ENCODE peak calls at places on chromosomes 13 and 19, in six cellular contexts. One of them, this sample, is unnamed.

GRCh38 chr13:70253834-70254233 is 145.6 kb upstream of the KLHL1 start:
- DNase-seq in fibroblast of pulmonary artery: peak; percentile 4
- DNase-seq in dorsolateral prefrontal cortex: no peak
- DNase-seq in neuronal stem cell: no peak
- DNase-seq in cardiac fibroblast: peak; percentile 4
- DNase-seq in bronchial epithelial cell: peak; percentile 76
- DNase-seq in this sample: no peak

GRCh38 chr19:45677351-45678230 is 9.6 kb downstream of the GIPR start:
- DNase-seq in dorsolateral prefrontal cortex: peak; percentile 83
- DNase-seq in fibroblast of pulmonary artery: peak; percentile 90
- DNase-seq in neuronal stem cell: peak; percentile 88
- DNase-seq in cardiac fibroblast: peak; percentile 92
- DNase-seq in bronchial epithelial cell: peak; percentile 96
- DNase-seq in this sample: peak; percentile 67

GRCh38 chr13:66831317-66831716 is 398.8 kb downstream of the PCDH9 start:
- DNase-seq in bronchial epithelial cell: no peak
- DNase-seq in neuronal stem cell: no peak
- DNase-seq in dorsolateral prefrontal cortex: no peak
- DNase-seq in fibroblast of pulmonary artery: no peak
- DNase-seq in cardiac fibroblast: no peak
- DNase-seq in this sample: no peak

GRCh38 chr19:42097461-42097860 is 21.5 kb downstream of the ZNF574 start:
- DNase-seq in neuronal stem cell: no peak
- DNase-seq in dorsolateral prefrontal cortex: no peak
- DNase-seq in bronchial epithelial cell: no peak
- DNase-seq in fibroblast of pulmonary artery: no peak
- DNase-seq in cardiac fibroblast: no peak
- DNase-seq in this sample: no peak

GRCh38 chr13:51397262-51397933 is 55.4 kb downstream of the INTS6 start:
- DNase-seq in fibroblast of pulmonary artery: peak; percentile 71
- DNase-seq in neuronal stem cell: no peak
- DNase-seq in cardiac fibroblast: peak; percentile 71
- DNase-seq in dorsolateral prefrontal cortex: no peak
- DNase-seq in bronchial epithelial cell: no peak
- DNase-seq in this sample: peak; percentile 73

GRCh38 chr19:39631178-39631577 is 24.5 kb upstream of the LGALS16 start:
- DNase-seq in cardiac fibroblast: no peak
- DNase-seq in dorsolateral prefrontal cortex: no peak
- DNase-seq in fibroblast of pulmonary artery: no peak
- DNase-seq in bronchial epithelial cell: peak; percentile 54
- DNase-seq in neuronal stem cell: no peak
- DNase-seq in this sample: no peak

GRCh38 chr13:40774672-40775071 is 3.7 kb upstream of the MRPS31 start:
- DNase-seq in dorsolateral prefrontal cortex: no peak
- DNase-seq in cardiac fibroblast: no peak
- DNase-seq in bronchial epithelial cell: no peak
- DNase-seq in neuronal stem cell: no peak
- DNase-seq in fibroblast of pulmonary artery: no peak
- DNase-seq in this sample: no peak

GRCh38 chr19:40403262-40403984 is 9.8 kb downstream of the PRX start:
- DNase-seq in dorsolateral prefrontal cortex: peak; percentile 61
- DNase-seq in fibroblast of pulmonary artery: peak; percentile 92
- DNase-seq in cardiac fibroblast: peak; percentile 95
- DNase-seq in neuronal stem cell: peak; percentile 91
- DNase-seq in bronchial epithelial cell: peak; percentile 72
- DNase-seq in this sample: peak; percentile 86

GRCh38 chr19:55097864-55098715 is 19.3 kb downstream of the PPP1R12C start:
- DNase-seq in neuronal stem cell: no peak
- DNase-seq in dorsolateral prefrontal cortex: no peak
- DNase-seq in fibroblast of pulmonary artery: no peak
- DNase-seq in cardiac fibroblast: no peak
- DNase-seq in bronchial epithelial cell: no peak
- DNase-seq in this sample: no peak

GRCh38 chr19:13505761-13506549 is at the start of gene CACNA1A:
- DNase-seq in bronchial epithelial cell: no peak
- DNase-seq in dorsolateral prefrontal cortex: peak; percentile 46
- DNase-seq in fibroblast of pulmonary artery: no peak
- DNase-seq in cardiac fibroblast: peak; percentile 10
- DNase-seq in neuronal stem cell: peak; percentile 56
- DNase-seq in this sample: no peak

GRCh38 chr19:30095171-30095570 is 153.1 kb downstream of the URI1 start:
- DNase-seq in fibroblast of pulmonary artery: no peak
- DNase-seq in bronchial epithelial cell: no peak
- DNase-seq in cardiac fibroblast: no peak
- DNase-seq in neuronal stem cell: no peak
- DNase-seq in dorsolateral prefrontal cortex: peak; percentile 34
- DNase-seq in this sample: no peak

GRCh38 chr13:44649118-44649455 is 73.0 kb upstream of the TSC22D1 start:
- DNase-seq in cardiac fibroblast: no peak
- DNase-seq in dorsolateral prefrontal cortex: no peak
- DNase-seq in fibroblast of pulmonary artery: no peak
- DNase-seq in neuronal stem cell: no peak
- DNase-seq in bronchial epithelial cell: no peak
- DNase-seq in this sample: no peak

GRCh38 chr13:46595136-46595917 is 42.4 kb downstream of the LRCH1 start:
- DNase-seq in neuronal stem cell: no peak
- DNase-seq in dorsolateral prefrontal cortex: no peak
- DNase-seq in bronchial epithelial cell: peak; percentile 90
- DNase-seq in fibroblast of pulmonary artery: peak; percentile 51
- DNase-seq in cardiac fibroblast: peak; percentile 49
- DNase-seq in this sample: peak; percentile 55

GRCh38 chr19:2561895-2562294 is 86.0 kb downstream of the GADD45B start:
- DNase-seq in fibroblast of pulmonary artery: no peak
- DNase-seq in dorsolateral prefrontal cortex: no peak
- DNase-seq in bronchial epithelial cell: no peak
- DNase-seq in neuronal stem cell: no peak
- DNase-seq in cardiac fibroblast: no peak
- DNase-seq in this sample: no peak

GRCh38 chr19:4149518-4150288 is 3.7 kb upstream of the CREB3L3 start:
- DNase-seq in neuronal stem cell: no peak
- DNase-seq in fibroblast of pulmonary artery: no peak
- DNase-seq in cardiac fibroblast: peak; percentile 32
- DNase-seq in bronchial epithelial cell: no peak
- DNase-seq in dorsolateral prefrontal cortex: no peak
- DNase-seq in this sample: no peak

GRCh38 chr13:29005035-29005434 is 184.9 kb downstream of the MTUS2 start:
- DNase-seq in bronchial epithelial cell: no peak
- DNase-seq in cardiac fibroblast: no peak
- DNase-seq in dorsolateral prefrontal cortex: no peak
- DNase-seq in neuronal stem cell: no peak
- DNase-seq in fibroblast of pulmonary artery: no peak
- DNase-seq in this sample: no peak

DNA sequence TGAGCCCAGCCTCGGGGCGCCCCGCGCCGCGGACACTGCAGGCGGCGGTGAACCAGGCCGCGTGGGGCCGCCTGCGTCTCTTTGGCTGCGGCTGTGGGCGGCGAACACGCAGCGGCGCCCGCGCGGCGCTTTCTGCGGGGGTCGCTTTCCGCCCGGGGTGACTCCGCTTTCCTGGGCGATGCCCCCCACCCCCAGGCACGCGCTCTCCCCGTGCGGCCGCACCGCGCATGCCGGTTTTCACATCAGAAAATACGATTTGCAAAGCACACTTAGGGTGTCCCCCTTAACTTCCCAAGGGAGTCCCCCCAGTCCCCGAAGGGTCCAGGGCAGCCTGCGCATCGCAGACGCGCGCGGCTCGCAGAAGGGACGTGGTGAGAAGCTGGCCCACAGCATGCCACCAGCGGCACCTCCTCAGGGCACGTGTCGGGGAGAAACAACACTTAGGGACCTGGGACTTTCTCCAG is 5.3 kb downstream of the F7 start:
- DNase-seq in dorsolateral prefrontal cortex: peak; percentile 39
- DNase-seq in fibroblast of pulmonary artery: no peak
- DNase-seq in cardiac fibroblast: no peak
- DNase-seq in bronchial epithelial cell: no peak
- DNase-seq in neuronal stem cell: no peak
- DNase-seq in this sample: no peak
- H3K4me3 ChIP-seq in dorsolateral prefrontal cortex: peak overlapping the region; percentile 52
- H3K4me3 ChIP-seq in fibroblast of pulmonary artery: no peak overlapping the region
- H3K4me3 ChIP-seq in cardiac fibroblast: no peak overlapping the region
- H3K4me3 ChIP-seq in bronchial epithelial cell: no peak overlapping the region
- H3K4me3 ChIP-seq in neuronal stem cell: peak overlapping the region; percentile 76
- H3K4me3 ChIP-seq in this sample: no peak overlapping the region

GRCh38 chr19:50649433-50650391 is at the start of gene C19orf81:
- DNase-seq in fibroblast of pulmonary artery: peak; percentile 36
- DNase-seq in bronchial epithelial cell: no peak
- DNase-seq in cardiac fibroblast: peak; percentile 21
- DNase-seq in neuronal stem cell: peak; percentile 70
- DNase-seq in dorsolateral prefrontal cortex: no peak
- DNase-seq in this sample: peak; percentile 9
- H3K4me3 ChIP-seq in fibroblast of pulmonary artery: no peak within 1 kb of the TSS
- H3K4me3 ChIP-seq in bronchial epithelial cell: no peak within 1 kb of the TSS
- H3K4me3 ChIP-seq in cardiac fibroblast: no peak within 1 kb of the TSS
- H3K4me3 ChIP-seq in neuronal stem cell: no peak within 1 kb of the TSS
- H3K4me3 ChIP-seq in dorsolateral prefrontal cortex: no peak within 1 kb of the TSS
- H3K4me3 ChIP-seq in this sample: no peak within 1 kb of the TSS

GRCh38 chr19:44672226-44672625 is 944 bp downstream of the CEACAM19 start:
- DNase-seq in fibroblast of pulmonary artery: no peak
- DNase-seq in neuronal stem cell: no peak
- DNase-seq in cardiac fibroblast: no peak
- DNase-seq in bronchial epithelial cell: no peak
- DNase-seq in dorsolateral prefrontal cortex: no peak
- DNase-seq in this sample: no peak

GRCh38 chr19:44671400-44671799 is at the start of gene CEACAM19:
- DNase-seq in fibroblast of pulmonary artery: no peak
- DNase-seq in dorsolateral prefrontal cortex: no peak
- DNase-seq in neuronal stem cell: no peak
- DNase-seq in cardiac fibroblast: no peak
- DNase-seq in bronchial epithelial cell: peak; percentile 94
- DNase-seq in this sample: peak; percentile 14

GRCh38 chr19:44675516-44675915 is 4.2 kb downstream of the CEACAM19 start:
- DNase-seq in bronchial epithelial cell: no peak
- DNase-seq in cardiac fibroblast: no peak
- DNase-seq in fibroblast of pulmonary artery: no peak
- DNase-seq in neuronal stem cell: no peak
- DNase-seq in dorsolateral prefrontal cortex: no peak
- DNase-seq in this sample: no peak

GRCh38 chr19:44677019-44677809 is 5.9 kb downstream of the CEACAM19 start:
- DNase-seq in fibroblast of pulmonary artery: peak; percentile 62
- DNase-seq in cardiac fibroblast: peak; percentile 55
- DNase-seq in dorsolateral prefrontal cortex: no peak
- DNase-seq in neuronal stem cell: no peak
- DNase-seq in bronchial epithelial cell: peak; percentile 56
- DNase-seq in this sample: peak; percentile 55

GRCh38 chr19:44673510-44673909 is 2.2 kb downstream of the CEACAM19 start:
- DNase-seq in neuronal stem cell: no peak
- DNase-seq in cardiac fibroblast: no peak
- DNase-seq in fibroblast of pulmonary artery: no peak
- DNase-seq in dorsolateral prefrontal cortex: no peak
- DNase-seq in bronchial epithelial cell: no peak
- DNase-seq in this sample: no peak
- H3K4me3 ChIP-seq in neuronal stem cell: no peak overlapping the region
- H3K4me3 ChIP-seq in cardiac fibroblast: no peak overlapping the region
- H3K4me3 ChIP-seq in fibroblast of pulmonary artery: no peak overlapping the region
- H3K4me3 ChIP-seq in dorsolateral prefrontal cortex: no peak overlapping the region
- H3K4me3 ChIP-seq in bronchial epithelial cell: no peak overlapping the region
- H3K4me3 ChIP-seq in this sample: no peak overlapping the region

DNA sequence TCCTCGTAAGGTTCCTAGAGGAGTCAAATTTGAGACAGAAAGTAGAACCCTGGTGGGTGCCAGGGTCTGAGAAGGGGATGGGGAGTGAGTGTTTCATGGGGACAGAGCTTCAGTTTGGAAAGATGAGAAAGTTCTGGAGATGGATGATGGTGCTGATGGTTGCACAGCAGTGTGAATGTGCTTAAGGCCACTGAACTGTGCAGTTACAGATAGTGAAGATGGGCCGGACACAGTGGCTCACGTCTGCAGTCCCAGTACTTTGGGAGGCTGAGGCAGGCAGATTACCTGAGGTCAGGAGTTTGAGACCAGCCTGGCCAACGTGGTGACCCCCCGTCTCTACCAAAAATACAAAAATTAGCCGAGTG is 917 bp downstream of the SPC24 start:
- DNase-seq in bronchial epithelial cell: no peak
- DNase-seq in cardiac fibroblast: no peak
- DNase-seq in dorsolateral prefrontal cortex: no peak
- DNase-seq in neuronal stem cell: no peak
- DNase-seq in fibroblast of pulmonary artery: no peak
- DNase-seq in this sample: no peak
- H3K4me3 ChIP-seq in bronchial epithelial cell: no peak overlapping the region
- H3K4me3 ChIP-seq in cardiac fibroblast: no peak overlapping the region
- H3K4me3 ChIP-seq in dorsolateral prefrontal cortex: no peak overlapping the region
- H3K4me3 ChIP-seq in neuronal stem cell: peak overlapping the region; percentile 95
- H3K4me3 ChIP-seq in fibroblast of pulmonary artery: peak overlapping the region; percentile 88
- H3K4me3 ChIP-seq in this sample: peak overlapping the region; percentile 83

DNA sequence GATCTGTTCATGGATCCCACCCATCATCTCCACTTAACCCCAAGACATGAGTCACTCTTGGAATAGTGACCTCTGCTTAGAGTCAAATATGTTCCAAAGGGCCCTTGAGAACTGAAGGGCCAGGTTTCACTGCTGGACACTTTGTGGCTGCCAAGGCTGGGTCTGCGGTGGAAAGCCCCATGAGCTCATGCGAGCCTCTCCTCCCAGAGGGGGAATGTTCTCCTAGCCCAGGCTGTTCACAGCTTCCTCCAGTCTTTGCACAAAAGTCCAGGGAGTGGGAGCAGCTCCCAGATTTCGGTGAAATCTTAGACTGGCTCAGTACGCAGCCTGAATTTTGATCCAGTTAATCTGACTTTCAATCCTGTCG is 732 bp upstream of the DCLK1 start:
- DNase-seq in neuronal stem cell: no peak
- DNase-seq in fibroblast of pulmonary artery: peak; percentile 66
- DNase-seq in dorsolateral prefrontal cortex: peak; percentile 60
- DNase-seq in cardiac fibroblast: peak; percentile 51
- DNase-seq in bronchial epithelial cell: no peak
- DNase-seq in this sample: peak; percentile 94
- H3K4me3 ChIP-seq in neuronal stem cell: no peak overlapping the region
- H3K4me3 ChIP-seq in fibroblast of pulmonary artery: no peak overlapping the region
- H3K4me3 ChIP-seq in dorsolateral prefrontal cortex: no peak overlapping the region
- H3K4me3 ChIP-seq in cardiac fibroblast: no peak overlapping the region
- H3K4me3 ChIP-seq in bronchial epithelial cell: no peak overlapping the region
- H3K4me3 ChIP-seq in this sample: peak overlapping the region; percentile 59